ENCODE peak calls at places on chromosomes 12 and 14, in seven cellular contexts. One of them, this sample, is unnamed.

GRCh38 chr12:109098671-109099070 is 1.3 kb downstream of the UNG start:
- DNase-seq in SK-N-SH: no peak
- DNase-seq in GM23338: no peak
- DNase-seq in HCT116: no peak
- DNase-seq in GM23248: peak
- DNase-seq in PC-3: no peak
- DNase-seq in MM.1S: no peak
- DNase-seq in this sample: peak

GRCh38 chr12:28606967-28607557 is 416.8 kb downstream of the CCDC91 start:
- DNase-seq in GM23338: no peak
- DNase-seq in MM.1S: no peak
- DNase-seq in GM23248: no peak
- DNase-seq in PC-3: no peak
- DNase-seq in SK-N-SH: no peak
- DNase-seq in HCT116: no peak
- DNase-seq in this sample: no peak

GRCh38 chr12:93776581-93777018 is 99.4 kb downstream of the CRADD start:
- DNase-seq in SK-N-SH: no peak
- DNase-seq in GM23248: peak
- DNase-seq in GM23338: no peak
- DNase-seq in MM.1S: no peak
- DNase-seq in HCT116: no peak
- DNase-seq in PC-3: no peak
- DNase-seq in this sample: no peak

GRCh38 chr14:63993992-63994391 is 141.2 kb downstream of the SYNE2 start:
- DNase-seq in SK-N-SH: peak
- DNase-seq in HCT116: no peak
- DNase-seq in MM.1S: no peak
- DNase-seq in GM23338: peak
- DNase-seq in GM23248: no peak
- DNase-seq in PC-3: peak
- DNase-seq in this sample: no peak

GRCh38 chr12:115871714-115872113 is 405.8 kb downstream of the MED13L start:
- DNase-seq in MM.1S: no peak
- DNase-seq in PC-3: peak
- DNase-seq in GM23248: peak
- DNase-seq in HCT116: peak
- DNase-seq in SK-N-SH: peak
- DNase-seq in GM23338: peak
- DNase-seq in this sample: peak

GRCh38 chr14:95700221-95700976 is 13.5 kb downstream of the TCL1A start:
- DNase-seq in MM.1S: no peak
- DNase-seq in HCT116: no peak
- DNase-seq in GM23338: peak
- DNase-seq in PC-3: no peak
- DNase-seq in SK-N-SH: no peak
- DNase-seq in GM23248: no peak
- DNase-seq in this sample: no peak

GRCh38 chr12:124816295-124816854 is 47.3 kb downstream of the SCARB1 start:
- DNase-seq in GM23248: no peak
- DNase-seq in HCT116: no peak
- DNase-seq in MM.1S: no peak
- DNase-seq in SK-N-SH: no peak
- DNase-seq in GM23338: no peak
- DNase-seq in PC-3: no peak
- DNase-seq in this sample: no peak

GRCh38 chr12:71315328-71315960 is 124.2 kb upstream of the LGR5 start:
- DNase-seq in GM23248: no peak
- DNase-seq in GM23338: no peak
- DNase-seq in HCT116: no peak
- DNase-seq in PC-3: no peak
- DNase-seq in MM.1S: no peak
- DNase-seq in SK-N-SH: no peak
- DNase-seq in this sample: no peak

GRCh38 chr14:32756775-32757174 is 181.9 kb upstream of the NPAS3 start:
- DNase-seq in MM.1S: no peak
- DNase-seq in GM23338: no peak
- DNase-seq in PC-3: no peak
- DNase-seq in GM23248: no peak
- DNase-seq in HCT116: no peak
- DNase-seq in SK-N-SH: no peak
- DNase-seq in this sample: no peak

GRCh38 chr12:63036974-63037335 is 102.0 kb upstream of the PPM1H start:
- DNase-seq in SK-N-SH: no peak
- DNase-seq in HCT116: no peak
- DNase-seq in GM23338: no peak
- DNase-seq in PC-3: no peak
- DNase-seq in MM.1S: no peak
- DNase-seq in GM23248: no peak
- DNase-seq in this sample: no peak

GRCh38 chr12:123602651-123603195 is 824 bp downstream of the DDX55 start:
- DNase-seq in HCT116: no peak
- DNase-seq in PC-3: no peak
- DNase-seq in MM.1S: peak
- DNase-seq in SK-N-SH: no peak
- DNase-seq in GM23338: no peak
- DNase-seq in GM23248: peak
- DNase-seq in this sample: peak

GRCh38 chr12:51868821-51869489 is 18.9 kb upstream of the ANKRD33 start:
- DNase-seq in GM23338: peak
- DNase-seq in GM23248: peak
- DNase-seq in MM.1S: no peak
- DNase-seq in HCT116: no peak
- DNase-seq in PC-3: no peak
- DNase-seq in SK-N-SH: peak
- DNase-seq in this sample: peak

GRCh38 chr14:75926431-75926830 is 55.4 kb downstream of the TGFB3 start:
- DNase-seq in GM23338: no peak
- DNase-seq in HCT116: no peak
- DNase-seq in PC-3: peak
- DNase-seq in GM23248: no peak
- DNase-seq in MM.1S: no peak
- DNase-seq in SK-N-SH: no peak
- DNase-seq in this sample: no peak

GRCh38 chr12:2422591-2422990 is 369.8 kb downstream of the CACNA1C start:
- DNase-seq in HCT116: no peak
- DNase-seq in PC-3: no peak
- DNase-seq in MM.1S: no peak
- DNase-seq in GM23338: no peak
- DNase-seq in SK-N-SH: no peak
- DNase-seq in GM23248: no peak
- DNase-seq in this sample: no peak

GRCh38 chr12:58629376-58629775 is 290.9 kb downstream of the LRIG3 start:
- DNase-seq in MM.1S: no peak
- DNase-seq in PC-3: no peak
- DNase-seq in GM23248: no peak
- DNase-seq in SK-N-SH: no peak
- DNase-seq in GM23338: no peak
- DNase-seq in HCT116: no peak
- DNase-seq in this sample: no peak

GRCh38 chr14:91250912-91251311 is 6.4 kb upstream of the GPR68 start:
- DNase-seq in PC-3: no peak
- DNase-seq in GM23248: peak
- DNase-seq in MM.1S: no peak
- DNase-seq in HCT116: no peak
- DNase-seq in SK-N-SH: no peak
- DNase-seq in GM23338: no peak
- DNase-seq in this sample: no peak

GRCh38 chr12:65532162-65532561 is 253.7 kb downstream of the MSRB3 start:
- DNase-seq in PC-3: peak
- DNase-seq in GM23248: peak
- DNase-seq in MM.1S: no peak
- DNase-seq in GM23338: no peak
- DNase-seq in SK-N-SH: no peak
- DNase-seq in HCT116: no peak
- DNase-seq in this sample: no peak

GRCh38 chr12:8609061-8609570 is 3.5 kb downstream of the AICDA start:
- DNase-seq in GM23338: peak
- DNase-seq in HCT116: peak
- DNase-seq in MM.1S: no peak
- DNase-seq in SK-N-SH: peak
- DNase-seq in PC-3: peak
- DNase-seq in GM23248: peak
- DNase-seq in this sample: peak

GRCh38 chr12:51085757-51086156 is 2.4 kb upstream of the CSRNP2 start:
- DNase-seq in PC-3: no peak
- DNase-seq in GM23338: no peak
- DNase-seq in MM.1S: no peak
- DNase-seq in GM23248: no peak
- DNase-seq in SK-N-SH: no peak
- DNase-seq in HCT116: no peak
- DNase-seq in this sample: no peak

GRCh38 chr12:3732901-3733300 is 20.0 kb downstream of the CRACR2A start:
- DNase-seq in HCT116: no peak
- DNase-seq in MM.1S: no peak
- DNase-seq in GM23248: no peak
- DNase-seq in GM23338: peak
- DNase-seq in SK-N-SH: no peak
- DNase-seq in PC-3: peak
- DNase-seq in this sample: no peak

GRCh38 chr12:112285600-112286401 is 96.4 kb downstream of the HECTD4 start:
- DNase-seq in MM.1S: no peak
- DNase-seq in PC-3: no peak
- DNase-seq in HCT116: no peak
- DNase-seq in GM23338: no peak
- DNase-seq in SK-N-SH: no peak
- DNase-seq in GM23248: no peak
- DNase-seq in this sample: no peak

DNA sequence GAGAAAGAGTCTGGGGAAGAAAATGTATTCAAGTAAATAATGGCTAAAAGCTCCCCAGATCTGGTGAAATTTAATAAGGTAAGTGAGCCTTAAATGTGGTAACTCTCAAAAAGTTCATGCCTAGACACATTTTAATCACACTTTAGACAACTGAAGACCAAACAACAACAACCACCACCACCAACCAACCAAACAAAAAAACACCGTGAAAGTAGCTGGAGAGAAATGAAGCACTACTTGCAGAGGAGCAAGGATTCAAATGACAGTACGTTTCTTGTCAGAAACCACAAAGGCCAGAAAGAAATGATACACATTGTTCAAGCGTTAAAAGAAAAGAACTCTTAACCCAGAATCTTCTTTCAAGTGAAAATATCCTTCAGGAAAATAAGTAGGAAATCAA is 208.3 kb downstream of the MYRFL start:
- DNase-seq in MM.1S: no peak
- DNase-seq in HCT116: no peak
- DNase-seq in PC-3: no peak
- DNase-seq in GM23338: no peak
- DNase-seq in SK-N-SH: no peak
- DNase-seq in GM23248: no peak
- DNase-seq in this sample: no peak
- H3K4me3 ChIP-seq in MM.1S: no peak
- H3K4me3 ChIP-seq in HCT116: no peak
- H3K4me3 ChIP-seq in PC-3: no peak
- H3K4me3 ChIP-seq in GM23338: no peak
- H3K4me3 ChIP-seq in SK-N-SH: no peak
- H3K4me3 ChIP-seq in GM23248: no peak
- H3K4me3 ChIP-seq in this sample: no peak

GRCh38 chr12:50052964-50053363 is 4.4 kb upstream of the ASIC1 start:
- DNase-seq in SK-N-SH: peak
- DNase-seq in PC-3: no peak
- DNase-seq in GM23338: no peak
- DNase-seq in HCT116: no peak
- DNase-seq in GM23248: no peak
- DNase-seq in MM.1S: no peak
- DNase-seq in this sample: no peak
- TF ChIP-seq EZH2phosphoT487 in SK-N-SH: no peak
- TF ChIP-seq EZH2phosphoT487 in PC-3: no peak
- TF ChIP-seq EZH2phosphoT487 in GM23338: no peak
- TF ChIP-seq EZH2phosphoT487 in HCT116: no peak
- TF ChIP-seq EZH2phosphoT487 in GM23248: no peak
- TF ChIP-seq EZH2phosphoT487 in MM.1S: no peak
- TF ChIP-seq EZH2phosphoT487 in this sample: no peak

GRCh38 chr12:47835017-47835830 is 15.5 kb upstream of the HDAC7 start:
- DNase-seq in HCT116: no peak
- DNase-seq in SK-N-SH: no peak
- DNase-seq in MM.1S: no peak
- DNase-seq in GM23248: no peak
- DNase-seq in PC-3: no peak
- DNase-seq in GM23338: no peak
- DNase-seq in this sample: no peak

GRCh38 chr12:47833591-47834012 is 13.9 kb upstream of the HDAC7 start:
- DNase-seq in MM.1S: no peak
- DNase-seq in HCT116: no peak
- DNase-seq in GM23248: no peak
- DNase-seq in PC-3: no peak
- DNase-seq in GM23338: no peak
- DNase-seq in SK-N-SH: no peak
- DNase-seq in this sample: no peak

GRCh38 chr12:47834199-47835016 is 14.7 kb upstream of the HDAC7 start:
- DNase-seq in GM23248: no peak
- DNase-seq in GM23338: no peak
- DNase-seq in PC-3: no peak
- DNase-seq in MM.1S: no peak
- DNase-seq in HCT116: no peak
- DNase-seq in SK-N-SH: no peak
- DNase-seq in this sample: no peak

GRCh38 chr12:47829584-47829983 is 9.9 kb upstream of the HDAC7 start:
- DNase-seq in GM23248: no peak
- DNase-seq in HCT116: no peak
- DNase-seq in GM23338: no peak
- DNase-seq in PC-3: no peak
- DNase-seq in SK-N-SH: no peak
- DNase-seq in MM.1S: no peak
- DNase-seq in this sample: no peak

GRCh38 chr12:47832263-47832933 is 12.7 kb upstream of the HDAC7 start:
- DNase-seq in GM23248: no peak
- DNase-seq in SK-N-SH: no peak
- DNase-seq in PC-3: no peak
- DNase-seq in HCT116: no peak
- DNase-seq in MM.1S: no peak
- DNase-seq in GM23338: no peak
- DNase-seq in this sample: no peak
- H3K4me3 ChIP-seq in GM23248: no peak
- H3K4me3 ChIP-seq in SK-N-SH: no peak
- H3K4me3 ChIP-seq in PC-3: no peak
- H3K4me3 ChIP-seq in HCT116: no peak
- H3K4me3 ChIP-seq in MM.1S: no peak
- H3K4me3 ChIP-seq in GM23338: no peak
- H3K4me3 ChIP-seq in this sample: no peak

GRCh38 chr14:104892517-104893434 is 27.7 kb downstream of the CEP170B start:
- DNase-seq in PC-3: no peak
- DNase-seq in MM.1S: no peak
- DNase-seq in SK-N-SH: peak
- DNase-seq in GM23248: no peak
- DNase-seq in HCT116: no peak
- DNase-seq in GM23338: no peak
- DNase-seq in this sample: no peak

GRCh38 chr14:104891664-104892500 is 26.8 kb downstream of the CEP170B start:
- DNase-seq in GM23248: no peak
- DNase-seq in GM23338: no peak
- DNase-seq in SK-N-SH: peak
- DNase-seq in MM.1S: no peak
- DNase-seq in HCT116: no peak
- DNase-seq in PC-3: no peak
- DNase-seq in this sample: no peak

GRCh38 chr14:104894331-104895206 is 29.5 kb downstream of the CEP170B start:
- DNase-seq in SK-N-SH: peak
- DNase-seq in PC-3: no peak
- DNase-seq in HCT116: no peak
- DNase-seq in GM23248: no peak
- DNase-seq in MM.1S: no peak
- DNase-seq in GM23338: no peak
- DNase-seq in this sample: no peak

GRCh38 chr14:104895207-104895785 is 29.4 kb upstream of the PLD4 start:
- DNase-seq in GM23338: no peak
- DNase-seq in SK-N-SH: no peak
- DNase-seq in PC-3: no peak
- DNase-seq in GM23248: no peak
- DNase-seq in MM.1S: no peak
- DNase-seq in HCT116: no peak
- DNase-seq in this sample: no peak

GRCh38 chr14:104893435-104894207 is 28.6 kb downstream of the CEP170B start:
- DNase-seq in HCT116: no peak
- DNase-seq in GM23338: no peak
- DNase-seq in SK-N-SH: no peak
- DNase-seq in MM.1S: peak
- DNase-seq in PC-3: no peak
- DNase-seq in GM23248: no peak
- DNase-seq in this sample: no peak
- TF ChIP-seq EZH2phosphoT487 in HCT116: no peak
- TF ChIP-seq EZH2phosphoT487 in GM23338: no peak
- TF ChIP-seq EZH2phosphoT487 in SK-N-SH: no peak
- TF ChIP-seq EZH2phosphoT487 in MM.1S: no peak
- TF ChIP-seq EZH2phosphoT487 in PC-3: no peak
- TF ChIP-seq EZH2phosphoT487 in GM23248: no peak
- TF ChIP-seq EZH2phosphoT487 in this sample: no peak

This sample was measured in neural progenitor cell.